ENCODE peak calls at places on chromosomes 11 and 22, in ten cellular contexts. One of them, this sample, is unnamed. For H3K4me1 and H3K27me3, the result is how much of the 10 kb centered on the place peaks cover.

GRCh38 chr11:134464196-134464595 is 52.2 kb upstream of the B3GAT1 start:
- DNase-seq in heart left ventricle: no peak
- DNase-seq in tibial artery: no peak
- DNase-seq in CD4-positive, alpha-beta memory T cell: no peak
- DNase-seq in BE2C: no peak
- DNase-seq in H1: no peak
- DNase-seq in fibroblast of lung: no peak
- DNase-seq in Peyer's patch: no peak
- DNase-seq in ovary: no peak
- DNase-seq in Panc1: no peak
- DNase-seq in this sample: no peak

GRCh38 chr11:61602775-61603569 is 22.1 kb upstream of the SYT7 start:
- DNase-seq in heart left ventricle: peak
- DNase-seq in tibial artery: peak
- DNase-seq in CD4-positive, alpha-beta memory T cell: no peak
- DNase-seq in BE2C: peak
- DNase-seq in H1: no peak
- DNase-seq in fibroblast of lung: peak
- DNase-seq in Peyer's patch: no peak
- DNase-seq in ovary: peak
- DNase-seq in Panc1: no peak
- DNase-seq in this sample: peak

GRCh38 chr11:19027829-19028595 is 32.5 kb downstream of the MRGPRX2 start:
- DNase-seq in heart left ventricle: no peak
- DNase-seq in tibial artery: no peak
- DNase-seq in CD4-positive, alpha-beta memory T cell: no peak
- DNase-seq in BE2C: no peak
- DNase-seq in H1: no peak
- DNase-seq in fibroblast of lung: peak
- DNase-seq in Peyer's patch: no peak
- DNase-seq in ovary: no peak
- DNase-seq in Panc1: peak
- DNase-seq in this sample: no peak

GRCh38 chr11:26841818-26842457 is 120.1 kb upstream of the SLC5A12 start:
- DNase-seq in heart left ventricle: no peak
- DNase-seq in tibial artery: no peak
- DNase-seq in CD4-positive, alpha-beta memory T cell: no peak
- DNase-seq in BE2C: no peak
- DNase-seq in H1: no peak
- DNase-seq in fibroblast of lung: peak
- DNase-seq in Peyer's patch: no peak
- DNase-seq in ovary: no peak
- DNase-seq in Panc1: no peak
- DNase-seq in this sample: peak

GRCh38 chr22:36298118-36298517 is 45.2 kb downstream of the APOL1 start:
- DNase-seq in heart left ventricle: no peak
- DNase-seq in tibial artery: peak
- DNase-seq in CD4-positive, alpha-beta memory T cell: peak
- DNase-seq in BE2C: no peak
- DNase-seq in H1: no peak
- DNase-seq in fibroblast of lung: no peak
- DNase-seq in Peyer's patch: no peak
- DNase-seq in ovary: no peak
- DNase-seq in Panc1: no peak
- DNase-seq in this sample: no peak

GRCh38 chr11:75427181-75427580 is 5.8 kb downstream of the KLHL35 start:
- DNase-seq in heart left ventricle: no peak
- DNase-seq in tibial artery: no peak
- DNase-seq in CD4-positive, alpha-beta memory T cell: no peak
- DNase-seq in BE2C: no peak
- DNase-seq in H1: no peak
- DNase-seq in fibroblast of lung: no peak
- DNase-seq in Peyer's patch: no peak
- DNase-seq in ovary: no peak
- DNase-seq in Panc1: no peak
- DNase-seq in this sample: no peak

GRCh38 chr11:62547691-62548281 is 1.2 kb upstream of the AHNAK start:
- DNase-seq in heart left ventricle: peak
- DNase-seq in tibial artery: peak
- DNase-seq in CD4-positive, alpha-beta memory T cell: peak
- DNase-seq in BE2C: no peak
- DNase-seq in H1: no peak
- DNase-seq in fibroblast of lung: no peak
- DNase-seq in Peyer's patch: no peak
- DNase-seq in ovary: no peak
- DNase-seq in Panc1: no peak
- DNase-seq in this sample: no peak

GRCh38 chr11:44133335-44133946 is 38.0 kb downstream of the EXT2 start:
- DNase-seq in heart left ventricle: no peak
- DNase-seq in tibial artery: no peak
- DNase-seq in CD4-positive, alpha-beta memory T cell: no peak
- DNase-seq in BE2C: peak
- DNase-seq in H1: no peak
- DNase-seq in fibroblast of lung: peak
- DNase-seq in Peyer's patch: no peak
- DNase-seq in ovary: no peak
- DNase-seq in Panc1: no peak
- DNase-seq in this sample: peak

GRCh38 chr11:120512727-120513435 is 1.3 kb downstream of the GRIK4 start:
- DNase-seq in heart left ventricle: no peak
- DNase-seq in tibial artery: peak
- DNase-seq in CD4-positive, alpha-beta memory T cell: no peak
- DNase-seq in BE2C: no peak
- DNase-seq in H1: no peak
- DNase-seq in fibroblast of lung: no peak
- DNase-seq in Peyer's patch: no peak
- DNase-seq in ovary: no peak
- DNase-seq in Panc1: no peak
- DNase-seq in this sample: no peak

GRCh38 chr22:21633481-21633880 is 921 bp downstream of the CCDC116 start:
- DNase-seq in heart left ventricle: no peak
- DNase-seq in tibial artery: no peak
- DNase-seq in CD4-positive, alpha-beta memory T cell: no peak
- DNase-seq in BE2C: no peak
- DNase-seq in H1: no peak
- DNase-seq in fibroblast of lung: no peak
- DNase-seq in Peyer's patch: no peak
- DNase-seq in ovary: no peak
- DNase-seq in Panc1: no peak
- DNase-seq in this sample: no peak

GRCh38 chr11:121595717-121596156 is 143.0 kb upstream of the SORL1-AS1 start:
- DNase-seq in heart left ventricle: no peak
- DNase-seq in tibial artery: peak
- DNase-seq in CD4-positive, alpha-beta memory T cell: no peak
- DNase-seq in BE2C: no peak
- DNase-seq in H1: no peak
- DNase-seq in fibroblast of lung: peak
- DNase-seq in Peyer's patch: no peak
- DNase-seq in ovary: no peak
- DNase-seq in Panc1: peak
- DNase-seq in this sample: peak

GRCh38 chr11:8722809-8723208 is 40.2 kb downstream of the RPL27A start:
- DNase-seq in heart left ventricle: no peak
- DNase-seq in tibial artery: no peak
- DNase-seq in CD4-positive, alpha-beta memory T cell: no peak
- DNase-seq in BE2C: no peak
- DNase-seq in H1: no peak
- DNase-seq in fibroblast of lung: no peak
- DNase-seq in Peyer's patch: no peak
- DNase-seq in ovary: no peak
- DNase-seq in Panc1: no peak
- DNase-seq in this sample: no peak
- H3K4me1 ChIP-seq in heart left ventricle: half or more
- H3K4me1 ChIP-seq in tibial artery: half or more
- H3K4me1 ChIP-seq in CD4-positive, alpha-beta memory T cell: under half
- H3K4me1 ChIP-seq in BE2C: under half
- H3K4me1 ChIP-seq in H1: under half
- H3K4me1 ChIP-seq in fibroblast of lung: half or more
- H3K4me1 ChIP-seq in Peyer's patch: under half
- H3K4me1 ChIP-seq in ovary: under half
- H3K4me1 ChIP-seq in Panc1: under half
- H3K4me1 ChIP-seq in this sample: half or more

GRCh38 chr22:19720999-19721485 is 2.3 kb upstream of the GP1BB start:
- DNase-seq in heart left ventricle: no peak
- DNase-seq in tibial artery: no peak
- DNase-seq in CD4-positive, alpha-beta memory T cell: peak
- DNase-seq in BE2C: no peak
- DNase-seq in H1: no peak
- DNase-seq in fibroblast of lung: no peak
- DNase-seq in Peyer's patch: no peak
- DNase-seq in ovary: no peak
- DNase-seq in Panc1: no peak
- DNase-seq in this sample: no peak
- H3K27me3 ChIP-seq in heart left ventricle: half or more
- H3K27me3 ChIP-seq in tibial artery: under half
- H3K27me3 ChIP-seq in CD4-positive, alpha-beta memory T cell: under half
- H3K27me3 ChIP-seq in BE2C: under half
- H3K27me3 ChIP-seq in H1: half or more
- H3K27me3 ChIP-seq in fibroblast of lung: under half
- H3K27me3 ChIP-seq in Peyer's patch: under half
- H3K27me3 ChIP-seq in ovary: under half
- H3K27me3 ChIP-seq in Panc1: under half
- H3K27me3 ChIP-seq in this sample: under half

DNA sequence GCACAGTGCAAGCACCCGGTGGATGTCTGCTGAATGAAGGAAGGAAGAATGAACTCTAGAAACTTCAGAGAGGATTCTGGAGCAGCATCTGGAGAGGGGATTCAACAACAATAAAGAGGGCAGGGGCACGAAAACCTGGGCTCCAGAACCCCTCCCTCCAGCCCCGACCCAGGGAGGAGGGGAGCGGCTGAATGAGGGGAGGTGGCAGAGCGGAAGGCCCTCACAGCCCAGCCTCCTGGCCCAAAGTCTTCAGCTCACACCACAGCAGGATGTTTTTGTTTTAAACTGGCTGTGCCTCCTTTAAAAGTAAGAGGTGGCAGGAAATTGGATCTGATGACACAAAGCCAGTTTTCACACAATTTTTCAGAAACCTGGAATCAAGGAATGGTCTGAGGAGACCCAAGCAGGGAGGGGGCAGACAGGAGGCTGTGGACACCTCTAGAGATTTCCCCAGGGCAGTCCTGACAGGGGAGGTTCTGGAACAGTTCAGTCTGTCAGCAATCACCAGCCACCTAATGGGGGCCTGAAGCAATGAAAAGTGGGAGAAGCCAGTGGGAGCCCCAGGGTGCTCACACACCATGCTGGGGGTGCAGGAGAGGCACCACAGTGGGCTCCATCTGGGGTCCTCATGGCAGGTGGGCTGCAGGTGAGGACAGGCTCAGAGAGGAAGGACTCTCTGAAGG is 44.4 kb upstream of the TCF20 start:
- DNase-seq in heart left ventricle: no peak
- DNase-seq in tibial artery: no peak
- DNase-seq in CD4-positive, alpha-beta memory T cell: no peak
- DNase-seq in BE2C: no peak
- DNase-seq in H1: no peak
- DNase-seq in fibroblast of lung: no peak
- DNase-seq in Peyer's patch: no peak
- DNase-seq in ovary: no peak
- DNase-seq in Panc1: no peak
- DNase-seq in this sample: no peak
- H3K4me1 ChIP-seq in heart left ventricle: under half
- H3K4me1 ChIP-seq in tibial artery: under half
- H3K4me1 ChIP-seq in CD4-positive, alpha-beta memory T cell: half or more
- H3K4me1 ChIP-seq in BE2C: under half
- H3K4me1 ChIP-seq in H1: under half
- H3K4me1 ChIP-seq in fibroblast of lung: under half
- H3K4me1 ChIP-seq in Peyer's patch: under half
- H3K4me1 ChIP-seq in ovary: under half
- H3K4me1 ChIP-seq in Panc1: under half
- H3K4me1 ChIP-seq in this sample: under half

GRCh38 chr11:17595526-17596309 is 48.7 kb downstream of the OTOG start:
- DNase-seq in heart left ventricle: peak
- DNase-seq in tibial artery: peak
- DNase-seq in CD4-positive, alpha-beta memory T cell: no peak
- DNase-seq in BE2C: no peak
- DNase-seq in H1: no peak
- DNase-seq in fibroblast of lung: no peak
- DNase-seq in Peyer's patch: no peak
- DNase-seq in ovary: no peak
- DNase-seq in Panc1: no peak
- DNase-seq in this sample: no peak
- H3K27me3 ChIP-seq in heart left ventricle: under half
- H3K27me3 ChIP-seq in tibial artery: under half
- H3K27me3 ChIP-seq in CD4-positive, alpha-beta memory T cell: under half
- H3K27me3 ChIP-seq in BE2C: under half
- H3K27me3 ChIP-seq in H1: under half
- H3K27me3 ChIP-seq in fibroblast of lung: under half
- H3K27me3 ChIP-seq in Peyer's patch: under half
- H3K27me3 ChIP-seq in ovary: under half
- H3K27me3 ChIP-seq in Panc1: under half
- H3K27me3 ChIP-seq in this sample: half or more

DNA sequence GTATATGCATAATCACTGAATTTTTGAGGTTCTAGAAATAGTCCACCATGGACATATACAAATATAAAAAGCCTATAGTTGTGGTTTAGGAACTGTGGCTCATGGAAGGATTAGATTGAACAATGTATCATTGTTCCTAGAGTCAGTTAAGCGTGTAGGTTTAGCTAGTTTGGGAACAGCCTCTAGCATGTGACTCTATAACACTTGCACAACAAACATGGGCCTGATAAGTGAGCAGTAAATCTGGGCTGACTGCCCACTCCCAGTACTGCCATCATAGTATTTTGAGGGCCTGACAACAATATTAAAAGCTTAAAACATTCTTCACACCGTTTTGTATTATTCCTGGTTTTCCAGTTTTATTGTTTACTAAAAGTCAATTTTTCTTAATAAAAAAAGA is 47.0 kb downstream of the YAP1 start:
- DNase-seq in heart left ventricle: peak
- DNase-seq in tibial artery: peak
- DNase-seq in CD4-positive, alpha-beta memory T cell: no peak
- DNase-seq in BE2C: no peak
- DNase-seq in H1: no peak
- DNase-seq in fibroblast of lung: peak
- DNase-seq in Peyer's patch: no peak
- DNase-seq in ovary: peak
- DNase-seq in Panc1: no peak
- DNase-seq in this sample: peak
- H3K4me1 ChIP-seq in heart left ventricle: half or more
- H3K4me1 ChIP-seq in tibial artery: under half
- H3K4me1 ChIP-seq in CD4-positive, alpha-beta memory T cell: under half
- H3K4me1 ChIP-seq in BE2C: under half
- H3K4me1 ChIP-seq in H1: under half
- H3K4me1 ChIP-seq in fibroblast of lung: under half
- H3K4me1 ChIP-seq in Peyer's patch: under half
- H3K4me1 ChIP-seq in ovary: under half
- H3K4me1 ChIP-seq in Panc1: half or more
- H3K4me1 ChIP-seq in this sample: half or more